ENCODE peak calls at places on chromosomes 6 and 20, in nine cellular contexts. O is NCI-H460, F is choroid plexus epithelial cell, H is ecto neural progenitor cell, M is memory B cell, V is left ventricle myocardium inferior, D is Right ventricle myocardium superior, T is HT1080, A is amniotic stem cell. K is an unnamed sample.

GRCh38 chr20:10131612-10132345 is 86.9 kb upstream of the SNAP25 start:
- DNase-seq in O (no peak), F (peak; percentile 80), H (no peak), M (no peak), V (peak; percentile 64), D (peak; percentile 81), T (peak; percentile 58), A (no peak), K (no peak)

GRCh38 chr6:45253457-45253856 is 74.7 kb upstream of the RUNX2 start:
- DNase-seq in O (no peak), F (no peak), H (no peak), M (no peak), V (no peak), D (no peak), T (no peak), A (no peak), K (no peak)

GRCh38 chr6:110816677-110817076 is 1.4 kb upstream of the CDK19 start:
- DNase-seq in O (no peak), F (no peak), H (no peak), M (no peak), V (no peak), D (no peak), T (peak; percentile 5), A (no peak), K (no peak)

GRCh38 chr20:10673176-10673830 is 496 bp downstream of the JAG1 start:
- DNase-seq in O (no peak), F (peak; percentile 69), H (peak; percentile 65), M (no peak), V (no peak), D (peak; percentile 58), T (no peak), A (no peak), K (no peak)

GRCh38 chr6:21050930-21051329 is 516.7 kb downstream of the CDKAL1 start:
- DNase-seq in O (no peak), F (no peak), H (no peak), M (no peak), V (no peak), D (no peak), T (no peak), A (no peak), K (no peak)

GRCh38 chr6:148414836-148415235 is 72.2 kb downstream of the SASH1 start:
- DNase-seq in O (no peak), F (peak; percentile 81), H (no peak), M (no peak), V (no peak), D (no peak), T (peak; percentile 77), A (peak; percentile 38), K (no peak)

GRCh38 chr20:10987651-10988383 is 314.0 kb upstream of the JAG1 start:
- DNase-seq in O (no peak), F (peak; percentile 39), H (no peak), M (no peak), V (no peak), D (no peak), T (no peak), A (no peak), K (no peak)

GRCh38 chr20:45407067-45407745 is 883 bp upstream of the DBNDD2 start:
- DNase-seq in O (no peak), F (peak; percentile 47), H (peak; percentile 64), M (no peak), V (peak; percentile 65), D (peak; percentile 69), T (no peak), A (no peak), K (no peak)

GRCh38 chr20:22241609-22242008 is 342.8 kb downstream of the FOXA2 start:
- DNase-seq in O (no peak), F (no peak), H (no peak), M (no peak), V (no peak), D (no peak), T (no peak), A (no peak), K (no peak)

GRCh38 chr20:768426-768978 is at the start of gene SLC52A3:
- DNase-seq in O (no peak), F (no peak), H (no peak), M (no peak), V (peak; percentile 33), D (peak; percentile 56), T (peak; percentile 18), A (no peak), K (no peak)

GRCh38 chr20:2709205-2709981 is 16.8 kb downstream of the EBF4 start:
- DNase-seq in O (no peak), F (no peak), H (no peak), M (no peak), V (no peak), D (no peak), T (no peak), A (no peak), K (no peak)

GRCh38 chr6:52352239-52353008 is 9.5 kb upstream of the PAQR8 start:
- DNase-seq in O (peak; percentile 77), F (peak; percentile 95), H (no peak), M (no peak), V (no peak), D (no peak), T (peak; percentile 100), A (peak; percentile 81), K (no peak)

GRCh38 chr6:130969807-130970491 is 93.1 kb downstream of the EPB41L2 start:
- DNase-seq in O (no peak), F (peak; percentile 72), H (no peak), M (no peak), V (peak; percentile 36), D (peak; percentile 54), T (no peak), A (no peak), K (no peak)

GRCh38 chr6:149614352-149614751 is 34.2 kb downstream of the KATNA1 start:
- DNase-seq in O (no peak), F (peak; percentile 16), H (no peak), M (no peak), V (no peak), D (no peak), T (no peak), A (no peak), K (no peak)

K was measured in hypothalamus.